ENCODE peak calls at places on chromosomes 7 and 10, in seven cellular contexts. G is DND-41, Q is mammary epithelial cell, U is astrocyte, M is trophoblast cell, L is K562, B is GM12878. E is an unnamed sample.

GRCh38 chr10:29279779-29280535 is 8.9 kb upstream of the LYZL1 start:
- DNase-seq in G (no peak), Q (no peak), U (no peak), M (no peak), L (no peak), B (no peak), E (no peak)

GRCh38 chr10:125144693-125145623 is 15.4 kb downstream of the CTBP2 start:
- DNase-seq in G (peak; percentile 20), Q (peak; percentile 65), U (peak; percentile 44), M (no peak), L (peak; percentile 79), B (no peak), E (peak; percentile 67)

GRCh38 chr7:46568420-46569116 is 647.5 kb upstream of the IGFBP3 start:
- DNase-seq in G (no peak), Q (no peak), U (no peak), M (no peak), L (no peak), B (no peak), E (no peak)

GRCh38 chr7:149616898-149617297 is 119.3 kb upstream of the ZNF746 start:
- DNase-seq in G (no peak), Q (no peak), U (no peak), M (no peak), L (no peak), B (no peak), E (no peak)

GRCh38 chr7:139840776-139841175 is 11.7 kb downstream of the TBXAS1 start:
- DNase-seq in G (no peak), Q (no peak), U (no peak), M (no peak), L (no peak), B (no peak), E (no peak)

GRCh38 chr7:105839271-105839670 is 37.1 kb downstream of the ATXN7L1 start:
- DNase-seq in G (no peak), Q (no peak), U (no peak), M (no peak), L (no peak), B (no peak), E (no peak)

GRCh38 chr10:103197891-103198290 is 4.8 kb upstream of the NT5C2 start:
- DNase-seq in G (no peak), Q (no peak), U (no peak), M (no peak), L (no peak), B (no peak), E (no peak)

GRCh38 chr10:50470345-50470744 is 153.4 kb downstream of the SGMS1 start:
- DNase-seq in G (no peak), Q (no peak), U (no peak), M (no peak), L (no peak), B (no peak), E (no peak)

GRCh38 chr10:100829933-100830727 is 82.6 kb upstream of the SLF2 start:
- DNase-seq in G (no peak), Q (no peak), U (no peak), M (no peak), L (no peak), B (no peak), E (peak; percentile 53)

GRCh38 chr10:126063353-126063791 is 167.0 kb downstream of the FANK1 start:
- DNase-seq in G (no peak), Q (peak; percentile 65), U (peak; percentile 97), M (no peak), L (no peak), B (no peak), E (no peak)

GRCh38 chr10:4687397-4687796 is 138.6 kb upstream of the AKR1E2 start:
- DNase-seq in G (no peak), Q (peak; percentile 58), U (peak; percentile 32), M (no peak), L (no peak), B (no peak), E (no peak)

GRCh38 chr7:100153713-100154519 is 4.6 kb downstream of the TRAPPC14 start:
- DNase-seq in G (no peak), Q (no peak), U (no peak), M (no peak), L (peak; percentile 64), B (no peak), E (no peak)
- H3K79me2 ChIP-seq in G (peaks cover 58% of the 10 kb centered on the region), Q (peaks cover 57% of the 10 kb centered on the region), U (peaks cover 48% of the 10 kb centered on the region), M (peaks cover 9% of the 10 kb centered on the region), L (peaks cover 46% of the 10 kb centered on the region), B (peaks cover 32% of the 10 kb centered on the region), E (no peaks in the 10 kb centered on the region)

GRCh38 chr7:134826105-134826504 is 46.7 kb downstream of the CALD1 start:
- DNase-seq in G (no peak), Q (no peak), U (peak; percentile 97), M (no peak), L (no peak), B (no peak), E (no peak)

GRCh38 chr7:134827436-134827835 is 48.0 kb downstream of the CALD1 start:
- DNase-seq in G (no peak), Q (no peak), U (no peak), M (no peak), L (no peak), B (no peak), E (no peak)

GRCh38 chr7:134827889-134828288 is 48.5 kb downstream of the CALD1 start:
- DNase-seq in G (no peak), Q (no peak), U (peak; percentile 90), M (no peak), L (no peak), B (no peak), E (no peak)

GRCh38 chr7:134829381-134829986 is 50.0 kb downstream of the CALD1 start:
- DNase-seq in G (no peak), Q (no peak), U (peak; percentile 57), M (no peak), L (no peak), B (no peak), E (no peak)

GRCh38 chr7:134828361-134828760 is 48.9 kb downstream of the CALD1 start:
- DNase-seq in G (no peak), Q (no peak), U (peak; percentile 43), M (no peak), L (no peak), B (no peak), E (no peak)
- H3K79me2 ChIP-seq in G (no peaks in the 10 kb centered on the region), Q (peaks cover 73% of the 10 kb centered on the region), U (peaks cover 99% of the 10 kb centered on the region), M (peaks cover 5% of the 10 kb centered on the region), L (no peaks in the 10 kb centered on the region), B (no peaks in the 10 kb centered on the region), E (no peaks in the 10 kb centered on the region)

GRCh38 chr7:92632791-92633190 is 42.6 kb upstream of the FAM133B start:
- DNase-seq in G (no peak), Q (no peak), U (no peak), M (no peak), L (no peak), B (no peak), E (no peak)
- H3K79me2 ChIP-seq in G (peaks cover 100% of the 10 kb centered on the region), Q (peaks cover 75% of the 10 kb centered on the region), U (peaks cover 55% of the 10 kb centered on the region), M (no peaks in the 10 kb centered on the region), L (peaks cover 12% of the 10 kb centered on the region), B (peaks cover 3% of the 10 kb centered on the region), E (no peaks in the 10 kb centered on the region)

GRCh38 chr7:52940511-52940910 is 94.9 kb upstream of the POM121L12 start:
- DNase-seq in G (no peak), Q (no peak), U (peak; percentile 14), M (no peak), L (no peak), B (no peak), E (no peak)

GRCh38 chr7:52938455-52939133 is 96.8 kb upstream of the POM121L12 start:
- DNase-seq in G (no peak), Q (no peak), U (no peak), M (no peak), L (no peak), B (no peak), E (no peak)

DNA sequence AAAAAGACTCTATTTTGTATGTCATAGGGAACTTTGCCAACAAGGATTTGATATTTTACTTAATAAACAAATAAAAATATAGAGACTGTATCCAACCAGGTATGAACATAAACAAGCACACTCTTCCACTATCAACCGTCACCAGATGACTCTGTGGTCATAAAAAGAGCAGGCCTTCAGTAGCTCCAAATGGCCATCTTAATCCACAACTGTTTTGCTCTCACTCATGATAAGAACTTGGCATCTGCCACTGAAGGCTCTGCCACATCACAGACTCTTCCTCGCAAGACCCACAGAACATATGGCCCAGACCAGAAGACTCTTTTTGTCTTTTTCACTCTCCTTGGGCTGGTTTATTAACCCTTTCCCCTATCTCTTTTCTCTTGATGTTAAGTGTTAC is 98.7 kb upstream of the POM121L12 start:
- DNase-seq in G (no peak), Q (no peak), U (no peak), M (no peak), L (no peak), B (no peak), E (no peak)
- H3K79me2 ChIP-seq in G (no peaks in the 10 kb centered on the region), Q (no peaks in the 10 kb centered on the region), U (no peaks in the 10 kb centered on the region), M (peaks cover 2% of the 10 kb centered on the region), L (no peaks in the 10 kb centered on the region), B (no peaks in the 10 kb centered on the region), E (no peaks in the 10 kb centered on the region)

GRCh38 chr10:88989824-88990527 is 622 bp upstream of the FAS start:
- DNase-seq in G (no peak), Q (peak; percentile 72), U (peak; percentile 71), M (no peak), L (no peak), B (no peak), E (no peak)

GRCh38 chr10:88990528-88991160 is at the start of gene FAS:
- DNase-seq in G (peak; percentile 82), Q (peak; percentile 96), U (peak; percentile 45), M (peak; percentile 52), L (peak; percentile 11), B (peak; percentile 80), E (peak; percentile 63)

GRCh38 chr10:88992945-88993537 is 2.4 kb downstream of the FAS start:
- DNase-seq in G (no peak), Q (peak; percentile 77), U (peak; percentile 50), M (no peak), L (no peak), B (no peak), E (no peak)

GRCh38 chr10:88991900-88992237 is 1.3 kb downstream of the FAS start:
- DNase-seq in G (no peak), Q (no peak), U (no peak), M (no peak), L (no peak), B (no peak), E (no peak)

DNA sequence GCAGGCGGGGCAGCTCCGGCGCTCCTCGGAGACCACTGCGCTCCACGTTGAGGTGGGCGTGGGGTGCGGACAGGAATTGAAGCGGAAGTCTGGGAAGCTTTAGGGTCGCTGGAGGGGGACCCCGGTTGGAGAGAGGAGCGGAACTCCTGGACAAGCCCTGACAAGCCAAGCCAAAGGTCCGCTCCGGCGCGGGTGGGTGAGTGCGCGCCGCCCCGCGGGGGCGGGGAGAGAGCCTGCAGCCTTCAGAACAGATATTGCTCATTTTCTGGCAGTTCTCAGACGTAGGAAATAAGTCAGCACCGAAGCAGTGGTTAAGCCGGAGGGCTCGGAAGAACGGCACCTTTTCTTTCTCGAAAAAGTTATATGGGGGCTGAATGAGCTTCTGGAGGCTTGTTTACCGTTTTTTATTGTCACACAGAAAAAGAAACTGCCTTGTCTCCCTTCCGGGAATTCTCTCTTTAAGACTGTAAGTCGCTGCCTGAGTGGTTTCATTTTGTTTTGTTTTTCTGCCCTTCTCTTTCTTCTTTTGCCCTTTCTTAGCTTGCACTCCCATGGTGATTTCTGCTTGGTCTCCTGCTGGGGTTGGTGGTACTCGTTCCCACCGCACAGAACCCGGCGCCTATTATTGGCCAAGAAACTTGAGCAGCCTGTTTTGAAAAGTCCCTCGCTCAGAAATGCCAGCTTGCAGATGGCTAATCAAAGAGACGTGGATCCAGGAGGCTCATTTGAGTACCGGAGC is 732 bp downstream of the FAS start:
- DNase-seq in G (peak; percentile 68), Q (peak; percentile 83), U (peak; percentile 70), M (peak; percentile 20), L (peak; percentile 47), B (no peak), E (peak; percentile 59)
- H3K79me2 ChIP-seq in G (no peaks in the 10 kb centered on the region), Q (peaks cover 55% of the 10 kb centered on the region), U (peaks cover 51% of the 10 kb centered on the region), M (peaks cover 4% of the 10 kb centered on the region), L (no peaks in the 10 kb centered on the region), B (peaks cover 77% of the 10 kb centered on the region), E (no peaks in the 10 kb centered on the region)

E was measured in H9.